ENCODE peak calls at places on chromosomes 16 and 17, in five cellular contexts. D, I, H, S and O are unnamed samples.

GRCh38 chr17:42233148-42233547 is 38.9 kb upstream of the GHDC start:
- DNase-seq in I (peak), D (no peak), H (no peak), S (no peak), O (no peak)

GRCh38 chr16:23402100-23402499 is 50.9 kb downstream of the COG7 start:
- DNase-seq in H (no peak), I (no peak), S (no peak), D (no peak), O (no peak)

GRCh38 chr17:79716183-79716797 is 14.5 kb upstream of the ENPP7 start:
- DNase-seq in D (no peak), I (no peak), S (no peak), H (no peak), O (no peak)

GRCh38 chr17:2192367-2193028 is 111.1 kb downstream of the SMG6 start:
- DNase-seq in I (peak), S (peak), D (no peak), H (no peak), O (no peak)

GRCh38 chr16:27729516-27730304 is 179.8 kb downstream of the KATNIP start:
- DNase-seq in I (no peak), H (no peak), D (no peak), S (no peak), O (no peak)

GRCh38 chr17:44002141-44002848 is 2.1 kb upstream of the NAGS start:
- DNase-seq in S (no peak), D (no peak), H (no peak), I (peak), O (no peak)

GRCh38 chr16:89686520-89687091 is at the start of gene CDK10:
- DNase-seq in S (peak), D (peak), I (peak), H (peak), O (peak)

GRCh38 chr17:17018612-17019429 is 23.4 kb upstream of the MPRIP start:
- DNase-seq in H (no peak), S (no peak), I (no peak), D (no peak), O (no peak)

GRCh38 chr17:55870044-55870443 is 119.2 kb downstream of the PCTP start:
- DNase-seq in I (no peak), H (no peak), S (no peak), D (no peak), O (no peak)

GRCh38 chr16:71869089-71869488 is 14.9 kb downstream of the ZNF821 start:
- DNase-seq in S (no peak), H (no peak), I (no peak), D (no peak), O (no peak)

GRCh38 chr17:35587074-35587961 is at the start of gene AP2B1:
- DNase-seq in S (peak), H (peak), D (peak), I (peak), O (peak)

GRCh38 chr16:2854700-2855309 is 3.2 kb downstream of the PRSS22 start:
- DNase-seq in S (no peak), I (no peak), H (no peak), D (no peak), O (no peak)

GRCh38 chr17:74287203-74287602 is 13.2 kb downstream of the DNAI2 start:
- DNase-seq in I (no peak), H (no peak), S (no peak), D (no peak), O (no peak)
- H3K27ac ChIP-seq in I (no peak), H (no peak), S (no peak), D (no peak), O (no peak)

GRCh38 chr17:76547183-76547641 is 7.4 kb downstream of the PRCD start:
- DNase-seq in H (peak), D (no peak), S (peak), I (peak), O (peak)

GRCh38 chr17:76545918-76546555 is 6.2 kb downstream of the PRCD start:
- DNase-seq in I (no peak), H (peak), S (no peak), D (no peak), O (no peak)

GRCh38 chr17:76544916-76545365 is 5.1 kb downstream of the PRCD start:
- DNase-seq in D (no peak), S (no peak), H (no peak), I (no peak), O (peak)

GRCh38 chr17:76547642-76548202 is 7.9 kb downstream of the PRCD start:
- DNase-seq in H (no peak), I (no peak), S (no peak), D (no peak), O (no peak)

GRCh38 chr17:76546556-76547182 is 6.8 kb downstream of the PRCD start:
- DNase-seq in H (no peak), S (no peak), D (no peak), I (peak), O (no peak)
- H3K27ac ChIP-seq in H (peak), S (no peak), D (no peak), I (peak), O (no peak)

GRCh38 chr17:40559016-40559853 is 6.0 kb downstream of the CCR7 start:
- DNase-seq in I (no peak), D (no peak), S (no peak), H (no peak), O (no peak)
- H3K27ac ChIP-seq in I (peak), D (peak), S (peak), H (no peak), O (no peak)

GRCh38 chr17:81483085-81483861 is 29.3 kb downstream of the ACTG1 start:
- DNase-seq in H (no peak), D (no peak), S (no peak), I (no peak), O (no peak)

GRCh38 chr17:81483862-81484194 is 28.8 kb downstream of the ACTG1 start:
- DNase-seq in S (no peak), I (no peak), H (no peak), D (no peak), O (no peak)

GRCh38 chr17:81482673-81483072 is 29.9 kb downstream of the ACTG1 start:
- DNase-seq in S (no peak), I (no peak), D (no peak), H (no peak), O (no peak)

GRCh38 chr17:81486174-81486810 is 26.3 kb downstream of the ACTG1 start:
- DNase-seq in H (no peak), I (no peak), S (no peak), D (no peak), O (no peak)

DNA sequence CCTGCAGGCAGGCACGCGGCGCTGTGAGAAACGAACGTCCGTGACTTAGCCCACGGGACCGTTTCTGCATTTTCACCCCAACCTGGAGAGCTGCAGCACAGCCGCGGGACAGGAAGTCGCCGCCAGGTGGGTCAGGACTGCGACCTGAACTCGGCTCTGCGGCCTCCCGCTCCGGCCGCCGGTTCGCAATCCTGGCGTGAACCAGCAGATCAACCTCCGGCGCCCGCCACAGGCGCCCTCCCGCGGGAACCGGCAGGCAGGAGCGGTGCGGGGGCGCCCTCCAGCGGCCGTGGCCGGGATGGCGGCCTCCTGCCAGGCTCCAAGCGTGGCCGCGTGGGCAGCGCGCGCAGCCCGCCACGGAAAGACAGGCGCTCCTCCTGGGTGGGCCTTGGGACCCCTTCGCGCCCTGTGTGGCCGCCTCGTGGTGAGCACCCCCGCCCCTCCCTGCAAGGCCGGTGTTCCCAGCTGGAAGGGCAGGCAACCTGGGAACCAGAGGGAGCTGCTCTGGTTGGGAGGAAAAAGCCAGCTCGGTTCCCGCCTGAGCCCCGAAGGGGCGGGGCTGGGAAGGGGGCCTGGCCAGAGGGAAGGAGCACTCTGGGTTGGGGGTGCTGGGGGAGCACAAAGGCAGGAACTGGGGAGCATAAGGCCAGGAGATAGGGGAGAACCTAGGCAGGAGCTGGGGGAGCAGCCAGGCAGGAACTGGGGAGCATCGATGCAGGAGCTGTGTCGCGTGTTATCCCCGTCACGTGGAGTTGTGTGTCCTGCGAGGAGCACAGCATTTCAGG is 28.2 kb downstream of the ACTG1 start:
- DNase-seq in S (peak), I (peak), H (peak), D (peak), O (peak)
- H3K27ac ChIP-seq in S (peak), I (no peak), H (no peak), D (no peak), O (no peak)

GRCh38 chr17:40067710-40068109 is 4.9 kb downstream of the THRA start:
- DNase-seq in D (no peak), I (no peak), S (no peak), H (no peak), O (no peak)

GRCh38 chr17:40069751-40070643 is 7.2 kb downstream of the THRA start:
- DNase-seq in D (peak), S (peak), H (no peak), I (peak), O (no peak)

GRCh38 chr17:40068917-40069750 is 6.4 kb downstream of the THRA start:
- DNase-seq in I (peak), D (peak), S (no peak), H (peak), O (peak)

GRCh38 chr17:40068129-40068581 is 5.4 kb downstream of the THRA start:
- DNase-seq in S (no peak), H (no peak), D (no peak), I (no peak), O (no peak)

DNA sequence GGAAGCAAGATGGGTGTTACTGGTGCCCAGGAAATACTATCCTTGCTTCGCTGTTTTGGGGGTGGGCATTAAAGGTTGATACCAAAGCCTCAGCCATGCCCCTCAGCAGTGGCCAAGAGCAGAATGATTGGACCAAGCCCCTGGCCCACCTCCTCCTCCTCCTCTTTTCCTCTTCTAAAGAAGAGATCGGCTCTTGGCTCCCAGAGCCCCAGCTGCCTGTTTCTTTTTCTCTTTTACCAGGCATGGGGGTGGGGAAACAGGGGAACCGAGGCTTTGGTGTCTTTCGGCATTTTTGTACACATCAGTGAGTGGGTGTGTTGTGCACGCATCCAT is 5.8 kb downstream of the THRA start:
- DNase-seq in D (no peak), I (no peak), H (no peak), S (no peak), O (no peak)
- H3K27ac ChIP-seq in D (peak), I (no peak), H (peak), S (peak), O (peak)

GRCh38 chr16:30895592-30896202 is 717 bp upstream of the CTF1 start:
- DNase-seq in H (no peak), I (no peak), D (no peak), S (no peak), O (no peak)

GRCh38 chr16:30893744-30894539 is at the start of gene BCL7C:
- DNase-seq in S (peak), I (peak), D (peak), H (peak), O (no peak)

GRCh38 chr16:30893082-30893743 is 664 bp downstream of the BCL7C start:
- DNase-seq in I (no peak), D (no peak), H (no peak), S (no peak), O (no peak)

GRCh38 chr16:30896203-30896889 is at the start of gene CTF1:
- DNase-seq in I (peak), H (peak), S (no peak), D (no peak), O (peak)

GRCh38 chr16:30894540-30895368 is 877 bp upstream of the BCL7C start:
- DNase-seq in S (no peak), I (no peak), H (no peak), D (no peak), O (peak)
- H3K27ac ChIP-seq in S (peak), I (peak), H (peak), D (peak), O (peak)

DNA sequence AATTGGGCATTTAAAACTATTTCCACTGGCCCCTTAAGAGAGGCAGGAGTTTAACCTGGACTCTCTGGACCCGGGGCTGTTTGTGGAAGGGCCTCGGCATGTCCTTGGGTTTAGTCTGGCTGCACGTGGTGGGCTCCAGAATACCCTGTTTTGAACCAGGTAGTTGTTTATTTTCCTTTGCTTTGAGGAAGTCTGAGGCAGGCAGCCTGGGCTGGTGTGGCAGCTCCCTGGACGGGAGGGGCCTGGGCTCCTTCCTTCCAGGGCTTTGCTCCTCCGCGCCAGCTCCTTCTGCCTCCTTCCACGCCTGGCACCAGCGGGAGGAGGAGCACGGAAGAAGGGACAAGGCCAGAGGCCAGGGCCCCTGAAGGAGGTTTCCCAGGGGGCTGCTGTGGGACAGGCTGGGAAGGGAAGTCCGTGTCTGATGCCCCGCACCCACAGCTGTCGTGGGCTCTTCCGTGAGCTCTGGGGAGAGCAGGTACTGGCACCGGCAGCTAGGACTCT is 15.5 kb downstream of the BANP start:
- DNase-seq in I (no peak), D (no peak), H (peak), S (no peak), O (no peak)
- H3K27ac ChIP-seq in I (peak), D (no peak), H (peak), S (no peak), O (peak)

GRCh38 chr16:57263585-57264351 is 18.7 kb downstream of the ARL2BP start:
- DNase-seq in H (no peak), I (no peak), D (no peak), S (no peak), O (no peak)

GRCh38 chr16:57264950-57265371 is 19.5 kb downstream of the PLLP start:
- DNase-seq in D (no peak), H (no peak), I (no peak), S (no peak), O (no peak)

GRCh38 chr16:57264381-57264780 is 19.3 kb downstream of the ARL2BP start:
- DNase-seq in D (no peak), S (no peak), H (no peak), I (no peak), O (no peak)

GRCh38 chr16:57261806-57262205 is 16.7 kb downstream of the ARL2BP start:
- DNase-seq in H (no peak), D (no peak), S (no peak), I (no peak), O (no peak)

GRCh38 chr16:57262841-57263584 is 18.0 kb downstream of the ARL2BP start:
- DNase-seq in S (no peak), H (peak), I (no peak), D (no peak), O (peak)
- H3K27ac ChIP-seq in S (no peak), H (peak), I (no peak), D (no peak), O (peak)